ENCODE peak calls at places on chromosomes 16 and 17, in four cellular contexts. B is IMR-90, O is upper lobe of right lung, N is Caco-2. J is an unnamed sample.

GRCh38 chr17:44564429-44564828 is 7.1 kb downstream of the FZD2 start:
- DNase-seq in B (no peak), O (no peak), N (no peak), J (no peak)

GRCh38 chr16:5187402-5187952 is 89.9 kb upstream of the EEF2KMT start:
- DNase-seq in B (no peak), O (no peak), N (no peak), J (no peak)

GRCh38 chr17:69997332-69997731 is 77.7 kb upstream of the KCNJ16 start:
- DNase-seq in B (peak; percentile 73), O (no peak), N (no peak), J (peak; percentile 89)

GRCh38 chr17:13027246-13027645 is 9.4 kb upstream of the ELAC2 start:
- DNase-seq in B (peak; percentile 29), O (no peak), N (no peak), J (no peak)

GRCh38 chr17:65183736-65184135 is 46.6 kb downstream of the RGS9 start:
- DNase-seq in B (peak; percentile 70), O (no peak), N (no peak), J (peak; percentile 60)

GRCh38 chr16:81556715-81557284 is 112.2 kb downstream of the CMIP start:
- DNase-seq in B (no peak), O (no peak), N (no peak), J (no peak)

GRCh38 chr16:79349803-79350202 is 250.7 kb downstream of the MAF start:
- DNase-seq in B (no peak), O (no peak), N (no peak), J (no peak)

GRCh38 chr17:56902350-56902749 is 11.5 kb downstream of the TRIM25 start:
- DNase-seq in B (peak; percentile 34), O (no peak), N (no peak), J (peak; percentile 94)

GRCh38 chr16:11783319-11784047 is 13.6 kb downstream of the ZC3H7A start:
- DNase-seq in B (peak; percentile 45), O (no peak), N (no peak), J (peak; percentile 9)

GRCh38 chr16:49921791-49922456 is 66.0 kb upstream of the ZNF423 start:
- DNase-seq in B (peak; percentile 17), O (no peak), N (peak; percentile 83), J (peak; percentile 52)

GRCh38 chr17:75754378-75755204 is 10.4 kb downstream of the GALK1 start:
- DNase-seq in B (no peak), O (no peak), N (no peak), J (no peak)

GRCh38 chr17:40675905-40676304 is 10.9 kb upstream of the KRT222 start:
- DNase-seq in B (no peak), O (no peak), N (no peak), J (no peak)

GRCh38 chr17:42180411-42180921 is 476 bp downstream of the KCNH4 start:
- DNase-seq in B (no peak), O (no peak), N (no peak), J (no peak)

GRCh38 chr16:51919736-51920135 is 627.2 kb downstream of the TOX3 start:
- DNase-seq in B (peak; percentile 16), O (no peak), N (no peak), J (no peak)

GRCh38 chr17:7644768-7645167 is 6.0 kb upstream of the ATP1B2 start:
- DNase-seq in B (no peak), O (no peak), N (no peak), J (no peak)

GRCh38 chr16:57151369-57151768 is 34.5 kb downstream of the PSME3IP1 start:
- DNase-seq in B (no peak), O (no peak), N (no peak), J (no peak)

GRCh38 chr16:83995756-83996155 is 27.7 kb downstream of the NECAB2 start:
- DNase-seq in B (peak; percentile 10), O (no peak), N (no peak), J (no peak)

GRCh38 chr17:80838381-80839345 is 153.0 kb upstream of the CHMP6 start:
- DNase-seq in B (no peak), O (no peak), N (no peak), J (no peak)

GRCh38 chr17:21676281-21677111 is 15.8 kb upstream of the KCNJ18 start:
- DNase-seq in B (no peak), O (no peak), N (no peak), J (no peak)
- H3K9me3 ChIP-seq in B (peaks cover 58% of the 10 kb centered on the region), O (no peaks in the 10 kb centered on the region), N (no peaks in the 10 kb centered on the region), J (peaks cover 4% of the 10 kb centered on the region)

GRCh38 chr17:77375108-77375507 is 234.3 kb downstream of the SEC14L1 start:
- DNase-seq in B (no peak), O (peak; percentile 82), N (no peak), J (no peak)

GRCh38 chr17:77375526-77375916 is 234.8 kb downstream of the SEC14L1 start:
- DNase-seq in B (no peak), O (no peak), N (no peak), J (no peak)

GRCh38 chr17:77372444-77373297 is 231.9 kb downstream of the SEC14L1 start:
- DNase-seq in B (peak; percentile 87), O (peak; percentile 90), N (no peak), J (no peak)

GRCh38 chr17:77373298-77374169 is 232.8 kb downstream of the SEC14L1 start:
- DNase-seq in B (no peak), O (peak; percentile 79), N (no peak), J (no peak)

DNA sequence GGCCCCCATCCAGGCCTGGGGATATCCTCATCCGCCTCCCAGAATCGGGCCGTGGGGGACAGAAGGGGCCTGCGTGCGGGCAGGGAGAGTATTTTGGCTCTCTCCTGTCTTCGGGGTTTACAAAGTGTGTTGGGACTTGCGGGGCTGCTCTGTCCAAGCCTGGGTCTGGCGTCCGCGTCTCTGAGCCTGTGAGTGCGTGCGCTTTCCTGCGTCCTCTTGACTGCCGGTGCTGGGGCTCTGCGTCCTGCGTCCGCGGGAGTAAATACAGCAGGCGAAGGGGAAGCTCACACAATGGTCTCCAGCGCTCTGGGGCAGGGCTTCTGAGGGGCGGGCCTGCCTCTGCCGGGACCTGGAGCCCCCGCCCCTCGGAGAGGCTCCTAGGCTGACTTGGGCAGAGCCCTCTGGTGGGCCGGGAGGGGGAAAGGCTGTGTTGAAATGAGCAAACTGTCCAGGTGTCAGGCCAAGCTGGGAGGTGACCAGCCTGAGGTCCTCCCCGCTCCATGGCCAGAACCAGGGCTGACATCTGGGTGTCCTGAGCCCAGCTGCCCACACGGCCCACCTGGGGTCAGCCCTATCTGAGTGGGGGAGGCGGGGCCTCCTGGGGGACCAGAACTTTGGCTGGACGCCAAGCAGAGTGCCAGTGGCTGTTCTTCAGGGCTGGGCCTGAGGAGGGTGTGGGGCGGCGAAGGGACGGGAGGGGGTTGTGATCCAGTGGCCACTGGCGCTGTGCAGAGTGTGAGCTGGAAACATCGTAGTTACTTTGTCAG is 233.6 kb downstream of the SEC14L1 start:
- DNase-seq in B (peak; percentile 86), O (peak; percentile 89), N (no peak), J (no peak)
- TF ChIP-seq CTCF in B (peak; percentile 43), O (peak; percentile 39), N (peak; percentile 3), J (no peak)

DNA sequence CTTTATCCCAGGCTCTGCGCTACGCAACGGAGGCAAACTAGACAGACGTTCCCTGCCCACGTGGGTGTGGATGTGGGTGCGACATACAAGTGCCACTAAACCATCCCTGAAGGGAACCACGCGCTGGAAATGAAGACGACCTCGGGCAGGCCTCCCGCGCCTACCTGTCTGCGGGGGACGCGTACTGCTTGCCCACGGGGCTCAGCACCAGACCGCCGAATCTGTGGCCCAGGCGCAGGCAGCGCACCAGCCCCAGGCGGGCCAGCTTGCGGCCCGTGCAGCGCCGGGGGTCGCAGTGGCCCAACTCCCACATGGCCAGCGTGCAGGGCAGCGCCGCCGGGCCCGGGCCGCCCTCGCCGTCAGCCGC is 480 bp downstream of the TSR3 start:
- DNase-seq in B (no peak), O (no peak), N (no peak), J (no peak)
- H3K4me1 ChIP-seq in B (peaks cover 9% of the 10 kb centered on the region), O (peaks cover 15% of the 10 kb centered on the region), N (peaks cover 3% of the 10 kb centered on the region), J (no peaks in the 10 kb centered on the region)

GRCh38 chr16:65004570-65004969 is 117.3 kb downstream of the CDH11 start:
- DNase-seq in B (no peak), O (no peak), N (no peak), J (no peak)
- H3K9me3 ChIP-seq in B (no peaks in the 10 kb centered on the region), O (no peaks in the 10 kb centered on the region), N (no peaks in the 10 kb centered on the region), J (no peaks in the 10 kb centered on the region)

GRCh38 chr17:45663772-45664171 is 120.3 kb upstream of the CRHR1 start:
- DNase-seq in B (no peak), O (no peak), N (no peak), J (peak; percentile 20)

GRCh38 chr17:45666046-45666600 is 118.0 kb upstream of the CRHR1 start:
- DNase-seq in B (no peak), O (no peak), N (no peak), J (peak; percentile 17)

GRCh38 chr17:45668316-45668715 is 115.8 kb upstream of the CRHR1 start:
- DNase-seq in B (no peak), O (no peak), N (no peak), J (no peak)

GRCh38 chr17:45667591-45668171 is 116.4 kb upstream of the CRHR1 start:
- DNase-seq in B (no peak), O (no peak), N (no peak), J (no peak)

GRCh38 chr17:45666641-45667040 is 117.5 kb upstream of the CRHR1 start:
- DNase-seq in B (no peak), O (no peak), N (no peak), J (no peak)
- TF ChIP-seq CTCF in B (no peak), O (no peak), N (no peak), J (no peak)